ENCODE peak calls at places on chromosome 6, in four cellular contexts. M, F, G and Z are unnamed samples. For H3K4me1, the result is how much of the 10 kb centered on the place peaks cover.

GRCh38 chr6:42091718-42092023 is 41.3 kb downstream of the TAF8 start:
- DNase-seq in F (no peak), G (no peak), M (no peak), Z (no peak)

GRCh38 chr6:87742106-87742505 is 40.1 kb upstream of the AKIRIN2 start:
- DNase-seq in G (no peak), F (no peak), M (peak), Z (no peak)

GRCh38 chr6:84583784-84584183 is 180.6 kb downstream of the TBX18 start:
- DNase-seq in M (no peak), F (no peak), G (no peak), Z (no peak)

GRCh38 chr6:32081168-32081624 is 27.9 kb downstream of the TNXB start:
- DNase-seq in G (peak), M (no peak), F (no peak), Z (peak)

GRCh38 chr6:116762235-116762634 is 3.3 kb downstream of the FAM162B start:
- DNase-seq in G (no peak), M (no peak), F (no peak), Z (no peak)

GRCh38 chr6:43009124-43009523 is 4.6 kb downstream of the MEA1 start:
- DNase-seq in M (no peak), F (peak), G (peak), Z (no peak)

GRCh38 chr6:147157930-147158329 is 46.3 kb upstream of the STXBP5 start:
- DNase-seq in G (no peak), F (no peak), M (no peak), Z (no peak)

GRCh38 chr6:105509506-105510331 is 106.8 kb upstream of the PREP start:
- DNase-seq in M (no peak), F (peak), G (no peak), Z (no peak)

GRCh38 chr6:100475554-100476325 is 11.0 kb upstream of the SIM1 start:
- DNase-seq in G (no peak), M (no peak), F (no peak), Z (no peak)

GRCh38 chr6:22320750-22321149 is 23.9 kb upstream of the PRL start:
- DNase-seq in G (no peak), M (no peak), F (no peak), Z (no peak)

GRCh38 chr6:2542101-2542857 is 208.4 kb downstream of the MYLK4 start:
- DNase-seq in F (no peak), G (no peak), M (no peak), Z (peak)

GRCh38 chr6:2546941-2547716 is 203.6 kb downstream of the MYLK4 start:
- DNase-seq in G (no peak), F (no peak), M (no peak), Z (peak)

GRCh38 chr6:2545351-2545750 is 205.4 kb downstream of the MYLK4 start:
- DNase-seq in F (no peak), G (no peak), M (no peak), Z (no peak)

DNA sequence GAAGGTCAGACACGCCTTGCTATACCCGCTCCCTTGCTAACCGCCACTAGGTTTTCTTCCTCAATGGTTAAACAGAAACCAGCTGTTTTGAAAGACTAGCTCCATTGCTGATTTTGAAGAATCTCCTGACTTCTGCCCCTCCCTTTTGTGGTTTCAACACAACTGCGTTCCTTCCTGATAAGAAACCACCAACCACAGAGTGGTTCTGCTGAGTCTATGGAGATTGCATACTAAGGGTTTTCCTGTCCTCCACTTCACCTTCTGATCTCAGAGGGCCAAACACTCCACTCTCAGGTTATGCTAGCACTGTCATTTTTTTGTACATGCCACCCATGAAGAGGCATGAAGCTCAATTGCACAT is 207.9 kb downstream of the MYLK4 start:
- DNase-seq in G (no peak), M (no peak), F (no peak), Z (peak)
- H3K4me3 ChIP-seq in G (no peak), M (no peak), F (no peak), Z (no peak)

DNA sequence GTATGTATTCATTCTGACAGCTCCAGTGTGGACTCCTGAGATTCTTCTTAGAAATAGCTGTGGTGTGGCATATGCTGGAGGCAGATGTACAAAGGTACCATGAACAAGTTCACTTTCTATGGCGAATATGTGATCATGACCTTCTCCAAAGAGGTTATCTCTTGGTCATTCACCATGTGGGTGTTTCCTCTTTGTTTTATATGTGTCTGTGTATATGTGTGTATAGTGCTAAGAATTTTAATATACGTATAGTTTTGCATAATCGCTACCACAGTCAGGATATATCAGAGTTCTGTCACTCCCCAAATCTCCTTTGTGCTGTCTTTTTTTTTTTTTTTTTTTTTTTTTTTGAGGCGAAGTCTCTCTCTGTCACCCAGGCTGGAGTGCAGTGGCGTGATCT is 47.1 kb downstream of the PHACTR2 start:
- DNase-seq in F (no peak), M (no peak), G (no peak), Z (no peak)
- TF ChIP-seq CTCF in F (no peak), M (no peak), G (no peak), Z (no peak)

GRCh38 chr6:150715132-150715531 is 115.4 kb downstream of the PLEKHG1 start:
- DNase-seq in F (no peak), G (no peak), M (no peak), Z (no peak)
- H3K4me1 ChIP-seq in F (under half), G (under half), M (under half), Z (under half)

GRCh38 chr6:2081155-2082138 is 164.0 kb downstream of the GMDS start:
- DNase-seq in F (no peak), M (no peak), G (no peak), Z (no peak)

GRCh38 chr6:2085657-2086056 is 159.7 kb downstream of the GMDS start:
- DNase-seq in F (no peak), G (no peak), M (no peak), Z (no peak)

DNA sequence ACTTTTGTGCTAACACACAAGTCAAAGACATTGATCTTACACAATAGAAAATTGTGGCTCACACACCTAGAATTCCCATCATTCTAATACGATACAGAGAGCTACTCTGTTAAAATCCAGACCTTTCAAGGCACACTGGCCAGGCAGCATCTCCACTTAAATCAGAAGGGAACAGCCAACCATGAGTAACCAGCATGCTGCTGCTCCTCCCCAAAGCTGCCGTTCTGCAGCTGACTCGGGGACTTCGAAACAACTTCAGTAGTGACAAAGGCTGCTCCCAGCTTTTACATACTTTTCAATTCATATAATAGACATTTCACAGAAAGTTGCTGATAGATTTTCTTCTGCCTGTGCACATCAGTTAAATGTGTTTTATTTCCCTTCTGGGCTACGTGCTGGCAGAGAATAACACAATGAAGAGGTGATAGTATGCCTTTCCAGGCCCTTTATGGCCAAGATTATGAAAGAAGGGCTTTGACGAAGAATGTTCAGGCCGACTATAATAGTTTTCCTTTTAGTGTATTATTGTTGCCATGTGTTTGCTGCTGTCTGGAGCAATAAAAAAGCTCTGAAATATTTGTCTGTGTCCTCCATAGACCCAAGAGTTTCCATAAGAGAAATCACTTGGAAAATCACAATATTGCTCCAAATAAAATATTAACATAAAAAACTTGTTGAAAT is 158.9 kb downstream of the GMDS start:
- DNase-seq in G (no peak), M (no peak), F (no peak), Z (no peak)
- H3K4me3 ChIP-seq in G (no peak), M (no peak), F (no peak), Z (no peak)

DNA sequence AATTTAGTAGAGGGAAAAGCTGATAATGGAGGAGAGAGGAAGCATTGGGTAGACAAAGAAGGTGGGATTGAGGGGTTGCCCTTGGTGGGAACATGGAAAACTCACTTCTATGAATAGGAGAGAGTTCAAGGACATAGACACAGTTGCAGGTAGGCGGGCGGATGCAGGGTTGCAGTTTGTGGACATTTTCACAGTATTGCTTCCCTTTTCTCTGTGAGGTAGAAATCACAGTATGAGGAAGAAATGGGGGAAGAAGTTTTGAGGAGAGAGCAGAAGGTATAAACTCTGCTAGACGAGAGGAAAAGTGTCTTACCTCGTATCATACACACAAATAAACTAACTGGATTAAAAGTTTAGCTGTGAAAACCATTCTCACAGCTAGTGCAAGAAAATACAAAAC is 200.7 kb upstream of the ECI2 start:
- DNase-seq in F (no peak), G (no peak), M (no peak), Z (no peak)
- TF ChIP-seq CTCF in F (no peak), G (no peak), M (no peak), Z (no peak)

GRCh38 chr6:144360401-144360800 is 75.3 kb downstream of the UTRN start:
- DNase-seq in G (no peak), M (no peak), F (no peak), Z (no peak)
- H3K4me1 ChIP-seq in G (under half), M (under half), F (under half), Z (under half)

DNA sequence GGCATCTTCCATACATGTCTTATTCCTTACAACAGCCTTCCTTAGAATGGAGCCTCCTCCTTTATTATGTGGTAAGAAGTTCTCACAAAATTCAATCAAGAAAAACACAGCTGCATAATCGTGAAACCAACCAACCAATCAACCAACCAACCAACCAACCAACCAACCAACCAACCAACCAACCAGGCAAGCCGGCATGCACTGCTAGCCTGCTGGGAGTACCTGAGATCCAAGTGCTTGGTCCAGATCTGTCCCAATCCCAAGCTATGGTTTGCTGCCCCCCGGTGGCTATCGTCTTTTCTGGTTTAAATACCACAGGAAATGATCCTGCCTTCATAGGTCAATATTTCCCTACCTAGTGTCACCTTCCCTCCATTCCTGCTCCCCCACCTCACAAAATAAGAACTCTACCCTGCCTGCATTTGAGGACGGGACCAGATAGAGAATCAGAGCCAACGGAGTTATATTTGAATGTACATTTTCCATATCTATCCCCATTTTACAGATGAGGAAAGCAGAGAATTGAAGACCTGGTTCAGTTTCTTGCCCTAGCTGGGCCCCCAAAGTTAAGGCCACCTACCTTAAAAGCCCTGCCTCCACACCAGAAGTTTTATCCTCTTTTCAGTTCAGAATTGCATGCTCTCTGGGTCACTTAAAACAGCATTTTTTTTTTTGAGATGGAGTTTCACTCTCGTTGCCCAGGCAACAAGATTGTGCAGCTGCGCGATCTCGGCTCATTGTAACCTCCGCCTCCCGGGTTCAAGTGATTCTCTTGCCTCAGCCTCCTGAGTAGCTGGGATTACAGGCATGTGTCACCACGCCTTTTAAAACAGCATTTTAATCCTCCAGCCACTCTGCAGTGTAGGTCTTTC is 27.1 kb downstream of the RAB44 start:
- DNase-seq in G (peak), F (peak), M (no peak), Z (peak)
- H3K4me3 ChIP-seq in G (no peak), F (no peak), M (no peak), Z (no peak)

DNA sequence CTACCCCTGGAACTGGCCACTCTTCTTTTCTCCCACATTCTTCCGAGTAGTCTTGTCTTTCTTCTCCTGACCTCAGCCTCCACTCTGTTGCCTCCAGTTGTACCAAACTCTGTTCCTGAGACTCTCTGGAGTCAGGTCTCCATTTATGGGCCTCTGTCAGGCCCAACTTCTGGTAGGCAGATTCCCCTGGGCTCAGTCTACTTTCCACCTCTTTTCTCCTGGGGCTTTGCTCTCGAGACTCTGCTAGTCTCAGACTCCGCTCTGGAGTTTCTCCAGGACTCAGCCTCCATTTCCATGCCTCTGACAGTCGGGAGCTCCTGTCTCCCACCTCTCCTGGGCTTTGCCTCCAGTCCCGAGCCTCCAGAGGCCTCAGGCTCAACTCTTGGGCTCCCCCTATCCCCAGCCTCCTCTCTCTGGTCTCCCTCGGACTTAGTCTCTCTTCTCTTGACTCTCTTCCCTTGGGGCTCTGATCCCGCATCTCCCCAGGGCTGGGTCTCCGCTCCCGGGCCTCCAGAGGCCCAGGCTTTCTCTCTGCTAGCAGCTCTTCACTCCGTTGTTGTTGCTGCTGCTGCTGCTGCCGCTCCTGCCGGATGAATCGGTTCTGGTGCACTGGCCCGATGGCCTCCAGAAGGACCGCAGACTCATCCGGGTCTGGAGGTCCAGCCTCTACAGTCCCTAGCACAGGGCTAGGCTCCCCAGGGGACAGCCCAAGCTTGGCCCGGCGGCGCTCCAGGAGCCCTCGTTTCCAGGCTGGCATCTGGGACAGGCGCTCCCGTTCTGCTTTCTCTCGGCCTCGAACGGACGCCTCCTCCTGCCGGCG is 1.1 kb downstream of the PPP1R18 start:
- DNase-seq in M (no peak), F (peak), G (no peak), Z (no peak)
- TF ChIP-seq CTCF in M (no peak), F (peak), G (no peak), Z (no peak)

DNA sequence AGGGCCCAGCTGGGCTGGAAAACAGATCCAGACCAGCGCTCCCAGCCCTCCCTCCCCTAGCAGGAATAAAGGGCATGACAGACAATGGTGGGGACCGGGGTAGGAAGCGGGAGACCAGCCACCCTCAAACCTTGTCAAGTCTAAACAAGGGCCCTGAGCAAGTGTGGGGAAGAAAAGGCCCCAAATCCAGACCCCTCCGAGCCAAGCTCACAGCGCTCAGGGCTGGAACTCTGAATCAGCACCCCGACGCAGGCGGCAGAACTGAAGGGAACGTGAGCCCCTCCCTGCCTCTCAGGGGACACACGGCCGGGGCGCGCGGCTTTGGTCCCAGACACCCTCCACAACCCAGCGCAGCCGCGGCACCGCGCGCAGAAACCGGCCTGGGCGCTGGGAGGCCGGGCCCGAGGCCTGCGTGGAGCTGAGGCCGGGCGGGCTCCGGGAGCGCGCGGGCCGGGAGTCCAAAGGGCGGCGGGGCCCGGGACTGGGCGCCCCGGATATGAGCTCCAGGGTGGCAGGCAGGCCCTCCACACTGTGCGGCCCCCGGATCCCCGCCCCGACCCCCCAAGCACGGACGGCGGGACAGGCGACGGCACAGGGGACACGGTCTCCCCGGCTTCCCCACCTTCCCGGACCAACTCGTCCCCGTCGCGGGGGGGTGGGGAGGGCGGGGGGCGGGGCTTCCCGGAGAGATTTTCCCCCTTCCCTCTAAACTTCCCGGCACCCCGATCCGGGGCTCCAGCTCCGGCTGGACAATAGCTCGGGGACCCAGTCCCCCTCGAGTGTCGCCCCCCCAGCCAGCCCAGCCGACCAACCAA is 636 bp downstream of the TEAD3 start:
- DNase-seq in F (peak), G (peak), M (no peak), Z (no peak)
- H3K4me1 ChIP-seq in F (half or more), G (half or more), M (under half), Z (half or more)

GRCh38 chr6:14372738-14373484 is 255.3 kb downstream of the CD83 start:
- DNase-seq in G (no peak), M (no peak), F (no peak), Z (no peak)
- H3K4me3 ChIP-seq in G (no peak), M (no peak), F (no peak), Z (no peak)